ENCODE peak calls at places on chromosomes 2 and 18, in seven cellular contexts. One of them, this sample, is unnamed.

GRCh38 chr2:38959464-38959863 is 69.8 kb downstream of the ARHGEF33 start:
- DNase-seq in H1: no peak
- DNase-seq in A549: no peak
- DNase-seq in K562: no peak
- DNase-seq in SK-N-SH: no peak
- DNase-seq in HepG2: no peak
- DNase-seq in GM12878: no peak
- DNase-seq in this sample: no peak

GRCh38 chr2:237149425-237149824 is 63.7 kb downstream of the COPS8 start:
- DNase-seq in H1: no peak
- DNase-seq in A549: no peak
- DNase-seq in K562: no peak
- DNase-seq in SK-N-SH: no peak
- DNase-seq in HepG2: no peak
- DNase-seq in GM12878: no peak
- DNase-seq in this sample: no peak

GRCh38 chr2:157592983-157593382 is 35.7 kb downstream of the ACVR1C start:
- DNase-seq in H1: no peak
- DNase-seq in A549: peak
- DNase-seq in K562: no peak
- DNase-seq in SK-N-SH: peak
- DNase-seq in HepG2: peak
- DNase-seq in GM12878: no peak
- DNase-seq in this sample: no peak

GRCh38 chr2:182666674-182667320 is 49.3 kb upstream of the DNAJC10 start:
- DNase-seq in H1: no peak
- DNase-seq in A549: peak
- DNase-seq in K562: peak
- DNase-seq in SK-N-SH: peak
- DNase-seq in HepG2: peak
- DNase-seq in GM12878: no peak
- DNase-seq in this sample: no peak

GRCh38 chr2:140247451-140248205 is 1467.4 kb upstream of the NXPH2 start:
- DNase-seq in H1: no peak
- DNase-seq in A549: no peak
- DNase-seq in K562: no peak
- DNase-seq in SK-N-SH: no peak
- DNase-seq in HepG2: no peak
- DNase-seq in GM12878: no peak
- DNase-seq in this sample: no peak

GRCh38 chr2:43400508-43400907 is 174.1 kb upstream of the ZFP36L2 start:
- DNase-seq in H1: no peak
- DNase-seq in A549: peak
- DNase-seq in K562: no peak
- DNase-seq in SK-N-SH: no peak
- DNase-seq in HepG2: no peak
- DNase-seq in GM12878: no peak
- DNase-seq in this sample: no peak

GRCh38 chr2:106012591-106013347 is 181.3 kb downstream of the UXS1 start:
- DNase-seq in H1: no peak
- DNase-seq in A549: no peak
- DNase-seq in K562: no peak
- DNase-seq in SK-N-SH: no peak
- DNase-seq in HepG2: no peak
- DNase-seq in GM12878: no peak
- DNase-seq in this sample: no peak

GRCh38 chr2:238107525-238108422 is 7.6 kb downstream of the ESPNL start:
- DNase-seq in H1: no peak
- DNase-seq in A549: no peak
- DNase-seq in K562: no peak
- DNase-seq in SK-N-SH: peak
- DNase-seq in HepG2: peak
- DNase-seq in GM12878: peak
- DNase-seq in this sample: peak

GRCh38 chr18:60826346-60826745 is 453.8 kb upstream of the MC4R start:
- DNase-seq in H1: no peak
- DNase-seq in A549: no peak
- DNase-seq in K562: no peak
- DNase-seq in SK-N-SH: no peak
- DNase-seq in HepG2: peak
- DNase-seq in GM12878: no peak
- DNase-seq in this sample: no peak
- TF ChIP-seq CTCF in H1: peak
- TF ChIP-seq CTCF in A549: no peak
- TF ChIP-seq CTCF in K562: no peak
- TF ChIP-seq CTCF in SK-N-SH: no peak
- TF ChIP-seq CTCF in HepG2: no peak
- TF ChIP-seq CTCF in GM12878: no peak
- TF ChIP-seq CTCF in this sample: no peak

GRCh38 chr2:221568299-221568698 is 3.8 kb downstream of the EPHA4 start:
- DNase-seq in H1: no peak
- DNase-seq in A549: no peak
- DNase-seq in K562: no peak
- DNase-seq in SK-N-SH: no peak
- DNase-seq in HepG2: no peak
- DNase-seq in GM12878: no peak
- DNase-seq in this sample: no peak

GRCh38 chr2:221571108-221571390 is 1.1 kb downstream of the EPHA4 start:
- DNase-seq in H1: no peak
- DNase-seq in A549: no peak
- DNase-seq in K562: no peak
- DNase-seq in SK-N-SH: no peak
- DNase-seq in HepG2: no peak
- DNase-seq in GM12878: no peak
- DNase-seq in this sample: no peak

GRCh38 chr2:221567809-221568208 is 4.3 kb downstream of the EPHA4 start:
- DNase-seq in H1: no peak
- DNase-seq in A549: no peak
- DNase-seq in K562: no peak
- DNase-seq in SK-N-SH: no peak
- DNase-seq in HepG2: no peak
- DNase-seq in GM12878: no peak
- DNase-seq in this sample: no peak

GRCh38 chr2:221570321-221571107 is 1.6 kb downstream of the EPHA4 start:
- DNase-seq in H1: no peak
- DNase-seq in A549: no peak
- DNase-seq in K562: no peak
- DNase-seq in SK-N-SH: peak
- DNase-seq in HepG2: no peak
- DNase-seq in GM12878: no peak
- DNase-seq in this sample: peak

GRCh38 chr2:221569342-221570278 is 2.5 kb downstream of the EPHA4 start:
- DNase-seq in H1: no peak
- DNase-seq in A549: no peak
- DNase-seq in K562: no peak
- DNase-seq in SK-N-SH: no peak
- DNase-seq in HepG2: no peak
- DNase-seq in GM12878: no peak
- DNase-seq in this sample: peak
- TF ChIP-seq USF2 in H1: no peak
- TF ChIP-seq USF2 in A549: no peak
- TF ChIP-seq USF2 in K562: no peak
- TF ChIP-seq USF2 in SK-N-SH: no peak
- TF ChIP-seq USF2 in HepG2: no peak
- TF ChIP-seq USF2 in GM12878: no peak
- TF ChIP-seq USF2 in this sample: no peak

GRCh38 chr2:239833728-239834109 is 191.4 kb downstream of the NDUFA10 start:
- DNase-seq in H1: no peak
- DNase-seq in A549: no peak
- DNase-seq in K562: no peak
- DNase-seq in SK-N-SH: peak
- DNase-seq in HepG2: no peak
- DNase-seq in GM12878: no peak
- DNase-seq in this sample: no peak
- TF ChIP-seq MAX in H1: no peak
- TF ChIP-seq MAX in A549: no peak
- TF ChIP-seq MAX in K562: no peak
- TF ChIP-seq MAX in SK-N-SH: no peak
- TF ChIP-seq MAX in HepG2: no peak
- TF ChIP-seq MAX in GM12878: no peak
- TF ChIP-seq MAX in this sample: no peak

GRCh38 chr2:184472481-184472880 is 125.8 kb upstream of the ZNF804A start:
- DNase-seq in H1: no peak
- DNase-seq in A549: no peak
- DNase-seq in K562: no peak
- DNase-seq in SK-N-SH: no peak
- DNase-seq in HepG2: no peak
- DNase-seq in GM12878: no peak
- DNase-seq in this sample: no peak
- TF ChIP-seq CTCF in H1: no peak
- TF ChIP-seq CTCF in A549: no peak
- TF ChIP-seq CTCF in K562: no peak
- TF ChIP-seq CTCF in SK-N-SH: no peak
- TF ChIP-seq CTCF in HepG2: no peak
- TF ChIP-seq CTCF in GM12878: no peak
- TF ChIP-seq CTCF in this sample: no peak

DNA sequence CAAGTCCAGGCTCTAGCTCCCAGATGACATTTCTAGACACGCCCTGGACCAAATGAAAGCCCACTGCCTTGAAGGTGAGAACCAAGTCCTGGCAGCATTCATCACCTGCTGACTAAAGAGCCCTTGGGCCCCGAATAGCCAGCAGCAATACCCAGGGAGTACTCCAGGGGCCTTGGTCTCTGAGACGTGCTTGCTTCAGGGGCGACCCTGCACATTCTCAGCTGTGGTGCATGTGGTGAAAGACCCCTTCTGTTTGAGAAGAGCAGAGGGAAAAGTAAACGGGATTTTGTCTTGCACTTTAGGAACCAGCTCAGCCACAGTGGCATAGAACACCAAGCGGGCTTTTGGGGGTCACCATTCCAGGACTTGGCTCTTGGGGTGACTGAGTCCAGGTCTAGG is 260.5 kb upstream of the MYT1L start:
- DNase-seq in H1: no peak
- DNase-seq in A549: no peak
- DNase-seq in K562: no peak
- DNase-seq in SK-N-SH: no peak
- DNase-seq in HepG2: no peak
- DNase-seq in GM12878: no peak
- DNase-seq in this sample: no peak
- TF ChIP-seq USF2 in H1: no peak
- TF ChIP-seq USF2 in A549: no peak
- TF ChIP-seq USF2 in K562: no peak
- TF ChIP-seq USF2 in SK-N-SH: no peak
- TF ChIP-seq USF2 in HepG2: no peak
- TF ChIP-seq USF2 in GM12878: no peak
- TF ChIP-seq USF2 in this sample: no peak

GRCh38 chr2:41962912-41963652 is 84.7 kb upstream of the PKDCC start:
- DNase-seq in H1: no peak
- DNase-seq in A549: no peak
- DNase-seq in K562: no peak
- DNase-seq in SK-N-SH: no peak
- DNase-seq in HepG2: no peak
- DNase-seq in GM12878: no peak
- DNase-seq in this sample: no peak
- TF ChIP-seq MAX in H1: no peak
- TF ChIP-seq MAX in A549: no peak
- TF ChIP-seq MAX in K562: no peak
- TF ChIP-seq MAX in SK-N-SH: no peak
- TF ChIP-seq MAX in HepG2: no peak
- TF ChIP-seq MAX in GM12878: no peak
- TF ChIP-seq MAX in this sample: no peak

This sample was measured in WTC11.